ENCODE peak calls at places on chromosomes 2 and 18, in four cellular contexts. U, O, S and H are unnamed samples.

GRCh38 chr2:45104429-45104828 is 95.2 kb upstream of the SIX2 start:
- DNase-seq in O (no peak), S (no peak), U (no peak), H (no peak)

GRCh38 chr2:200862532-200863000 is 1.9 kb downstream of the CLK1 start:
- DNase-seq in S (no peak), U (peak; percentile 44), O (peak; percentile 58), H (peak; percentile 55)

GRCh38 chr2:10109311-10109710 is 13.2 kb upstream of the RRM2 start:
- DNase-seq in O (no peak), U (no peak), S (no peak), H (no peak)

GRCh38 chr2:127176371-127177311 is 43.5 kb downstream of the CYP27C1 start:
- DNase-seq in S (no peak), O (no peak), U (peak; percentile 37), H (peak; percentile 19)

GRCh38 chr18:63087421-63088230 is 231.9 kb downstream of the BCL2 start:
- DNase-seq in S (no peak), U (no peak), O (no peak), H (no peak)

GRCh38 chr2:196170681-196171247 is 614 bp downstream of the STK17B start:
- DNase-seq in O (peak; percentile 51), U (no peak), S (no peak), H (peak; percentile 23)

GRCh38 chr2:211503856-211504255 is 947.5 kb downstream of the CPS1 start:
- DNase-seq in S (no peak), O (no peak), U (no peak), H (no peak)

GRCh38 chr2:172680595-172681176 is 55.0 kb upstream of the RAPGEF4 start:
- DNase-seq in U (no peak), O (no peak), S (no peak), H (no peak)

GRCh38 chr2:135163306-135163705 is 111.2 kb downstream of the RAB3GAP1 start:
- DNase-seq in O (no peak), S (no peak), U (no peak), H (no peak)

GRCh38 chr2:112881217-112882000 is 29.6 kb upstream of the IL37 start:
- DNase-seq in U (peak; percentile 69), O (no peak), S (no peak), H (no peak)

GRCh38 chr2:103805746-103806145 is 1043.9 kb downstream of the TMEM182 start:
- DNase-seq in O (no peak), S (no peak), U (no peak), H (no peak)

GRCh38 chr2:127219716-127220090 is 396 bp downstream of the CYP27C1 start:
- DNase-seq in U (no peak), S (peak; percentile 45), O (no peak), H (no peak)

GRCh38 chr2:206125914-206126313 is 33.3 kb downstream of the NDUFS1 start:
- DNase-seq in O (no peak), U (no peak), S (no peak), H (no peak)
- H3K4me3 ChIP-seq in O (no peak overlapping the region), U (no peak overlapping the region), S (no peak overlapping the region), H (no peak overlapping the region)

DNA sequence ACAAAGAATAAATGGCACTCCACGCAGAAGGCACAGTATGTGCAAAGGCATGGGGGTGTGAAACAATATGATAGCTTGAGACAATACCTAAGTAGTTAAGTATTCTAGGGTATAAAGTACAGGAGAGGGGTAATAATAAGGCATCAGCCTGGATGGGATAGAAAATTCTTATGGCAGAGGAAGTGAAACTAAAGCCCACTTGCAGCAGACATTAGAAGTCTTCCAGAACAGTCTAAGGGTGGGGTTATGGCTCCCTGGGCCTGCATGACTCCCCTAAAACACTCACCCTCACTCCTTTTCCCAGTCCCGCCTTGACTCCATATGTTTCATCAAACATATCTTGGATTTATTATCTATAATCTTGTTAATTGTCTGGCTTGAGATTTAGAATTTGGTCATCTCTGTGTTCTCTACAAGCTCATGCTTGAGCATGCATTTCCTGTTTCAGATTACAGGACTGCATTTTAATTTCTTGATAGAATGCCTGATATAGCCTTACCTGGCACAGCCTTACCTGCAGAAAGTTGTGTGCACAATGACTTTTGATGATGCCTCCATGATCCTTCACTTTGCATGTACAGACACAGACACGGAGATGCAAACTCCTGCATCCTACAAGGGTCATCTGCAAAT is 28.5 kb upstream of the TMBIM1 start:
- DNase-seq in U (no peak), S (no peak), O (no peak), H (no peak)
- H3K4me3 ChIP-seq in U (no peak overlapping the region), S (no peak overlapping the region), O (no peak overlapping the region), H (no peak overlapping the region)

GRCh38 chr2:32425719-32426141 is 68.9 kb downstream of the BIRC6 start:
- DNase-seq in U (no peak), S (no peak), O (no peak), H (no peak)
- H3K4me3 ChIP-seq in U (no peak overlapping the region), S (no peak overlapping the region), O (no peak overlapping the region), H (no peak overlapping the region)

DNA sequence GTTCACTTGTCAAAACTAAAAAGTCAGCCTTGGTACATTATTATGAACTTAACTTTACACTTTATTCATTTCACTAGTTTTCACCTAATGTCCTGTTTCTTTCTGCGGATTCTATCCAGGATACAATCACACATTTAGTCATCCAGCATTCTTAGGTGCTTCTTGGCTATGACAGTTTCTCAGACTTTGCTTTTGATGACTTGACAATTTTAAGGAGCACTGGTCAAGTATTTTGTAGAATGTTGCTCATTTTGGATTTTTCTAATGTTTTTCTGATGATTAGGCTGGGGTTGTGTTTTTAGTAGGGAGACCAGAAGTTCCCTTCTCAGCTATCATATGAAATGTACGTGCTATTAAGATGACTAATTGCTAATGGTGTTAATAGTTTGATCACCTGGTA is 601.2 kb downstream of the LRRTM4 start:
- DNase-seq in O (no peak), S (no peak), U (no peak), H (no peak)
- H3K4me3 ChIP-seq in O (no peak overlapping the region), S (no peak overlapping the region), U (no peak overlapping the region), H (no peak overlapping the region)

DNA sequence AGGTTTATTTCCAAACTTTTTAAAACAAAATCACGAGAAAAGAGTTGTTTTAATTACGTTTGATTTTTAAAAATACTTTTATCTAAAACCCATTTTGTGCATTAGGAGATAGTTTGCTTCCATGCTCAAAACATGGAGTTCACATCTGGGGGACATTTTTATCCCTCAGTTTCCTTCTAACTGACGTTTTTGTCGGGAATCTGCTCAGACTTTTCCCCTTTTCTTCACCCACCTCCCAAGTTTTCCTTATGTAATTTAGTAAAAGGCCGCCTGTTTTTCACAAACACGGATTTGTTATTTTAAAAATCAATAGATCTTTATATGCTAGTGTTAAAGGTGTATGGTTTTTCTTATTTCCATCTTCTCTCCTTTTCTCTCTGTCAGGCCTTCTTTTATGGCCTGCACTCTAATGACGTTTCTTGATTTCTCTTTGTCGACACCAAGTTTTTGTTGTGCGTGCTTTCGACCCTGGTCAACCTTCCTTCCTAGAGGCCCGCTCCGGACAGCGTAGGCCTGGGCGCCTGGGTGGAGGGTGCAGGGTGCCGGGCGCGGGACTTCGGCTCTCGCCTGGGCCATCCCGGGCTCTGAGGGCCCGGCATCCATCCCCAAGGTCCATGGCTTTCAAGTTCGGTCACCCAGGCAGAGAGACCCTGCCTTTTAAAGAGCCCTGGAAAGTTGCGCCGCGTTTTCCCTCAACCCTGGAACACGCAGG is 3.9 kb upstream of the SATB2 start:
- DNase-seq in U (no peak), O (no peak), S (no peak), H (no peak)
- H3K4me3 ChIP-seq in U (peak overlapping the region; percentile 51), O (peak overlapping the region; percentile 58), S (peak overlapping the region; percentile 69), H (no peak overlapping the region)